ENCODE peak calls at places on chromosomes 13 and 19, in seven cellular contexts. N is brain microvascular endothelial cell, E is NT2/D1, W is pancreas, T is coronary artery, K is aorta, P is upper lobe of right lung. X is an unnamed sample.
A peak's percentile ranks its signal among the peaks of the same experiment; 100 is the strongest.

GRCh38 chr19:3358919-3359849 is 7.2 kb upstream of the NFIC start:
- DNase-seq in P (peak; percentile 89), N (no peak), E (no peak), W (peak; percentile 75), K (peak; percentile 88), T (peak; percentile 83), X (no peak)

GRCh38 chr19:991174-991931 is 7.2 kb downstream of the WDR18 start:
- DNase-seq in E (no peak), W (no peak), N (peak; percentile 22), P (no peak), T (no peak), K (no peak), X (no peak)

GRCh38 chr19:27955484-27955883 is 1257.5 kb downstream of the UQCRFS1 start:
- DNase-seq in N (no peak), K (no peak), W (no peak), P (no peak), T (no peak), E (no peak), X (no peak)

GRCh38 chr19:50639121-50640112 is at the start of gene SYT3:
- DNase-seq in E (no peak), T (no peak), W (peak; percentile 45), P (peak; percentile 79), N (peak; percentile 29), K (peak; percentile 82), X (no peak)

GRCh38 chr19:6387372-6387771 is 5.6 kb downstream of the GTF2F1 start:
- DNase-seq in P (no peak), N (no peak), T (no peak), K (no peak), E (no peak), W (no peak), X (no peak)

GRCh38 chr19:53881482-53882390 is at the start of gene PRKCG:
- DNase-seq in P (peak; percentile 74), K (peak; percentile 81), W (peak; percentile 41), E (no peak), N (no peak), T (no peak), X (no peak)

GRCh38 chr13:34931572-34931971 is 10.5 kb upstream of the NBEA start:
- DNase-seq in T (no peak), P (no peak), K (no peak), W (no peak), E (no peak), N (peak; percentile 31), X (no peak)

GRCh38 chr19:11175920-11176319 is 20.3 kb upstream of the SPC24 start:
- DNase-seq in K (no peak), E (no peak), W (no peak), P (no peak), T (no peak), N (no peak), X (no peak)

GRCh38 chr19:35107541-35107939 is 8.1 kb upstream of the FXYD3 start:
- DNase-seq in W (no peak), K (no peak), P (no peak), N (peak; percentile 22), T (no peak), E (no peak), X (no peak)

GRCh38 chr19:12202250-12202649 is 39.4 kb downstream of the ZNF136 start:
- DNase-seq in N (no peak), P (peak; percentile 66), W (peak; percentile 36), E (peak; percentile 43), K (no peak), T (no peak), X (no peak)

GRCh38 chr19:22335716-22336115 is 49.5 kb downstream of the ZNF729 start:
- DNase-seq in W (no peak), N (no peak), K (no peak), T (peak; percentile 38), P (no peak), E (no peak), X (no peak)

GRCh38 chr19:11699931-11700794 is 38.6 kb downstream of the ZNF823 start:
- DNase-seq in N (peak; percentile 37), E (no peak), P (no peak), W (no peak), T (no peak), K (no peak), X (peak; percentile 6)

GRCh38 chr13:37412271-37412683 is 186.3 kb downstream of the POSTN start:
- DNase-seq in P (no peak), N (no peak), W (no peak), K (no peak), E (no peak), T (no peak), X (no peak)

GRCh38 chr13:102658678-102659077 is 36.2 kb downstream of the METTL21C start:
- DNase-seq in P (peak; percentile 64), W (no peak), K (no peak), E (no peak), T (no peak), N (no peak), X (no peak)

GRCh38 chr13:34474469-34474868 is 467.6 kb upstream of the NBEA start:
- DNase-seq in T (no peak), K (no peak), E (no peak), P (no peak), N (no peak), W (no peak), X (no peak)

GRCh38 chr19:30682576-30683536 is 310.7 kb downstream of the ZNF536 start:
- DNase-seq in P (peak; percentile 77), T (no peak), K (peak; percentile 91), W (peak; percentile 63), E (peak; percentile 23), N (peak; percentile 73), X (no peak)

GRCh38 chr19:13020002-13020414 is 24.7 kb downstream of the NFIX start:
- DNase-seq in K (no peak), T (no peak), N (no peak), P (no peak), W (no peak), E (peak; percentile 71), X (no peak)

GRCh38 chr19:30227071-30227621 is 145.0 kb upstream of the ZNF536 start:
- DNase-seq in E (no peak), P (no peak), K (no peak), N (no peak), W (no peak), T (no peak), X (no peak)

DNA sequence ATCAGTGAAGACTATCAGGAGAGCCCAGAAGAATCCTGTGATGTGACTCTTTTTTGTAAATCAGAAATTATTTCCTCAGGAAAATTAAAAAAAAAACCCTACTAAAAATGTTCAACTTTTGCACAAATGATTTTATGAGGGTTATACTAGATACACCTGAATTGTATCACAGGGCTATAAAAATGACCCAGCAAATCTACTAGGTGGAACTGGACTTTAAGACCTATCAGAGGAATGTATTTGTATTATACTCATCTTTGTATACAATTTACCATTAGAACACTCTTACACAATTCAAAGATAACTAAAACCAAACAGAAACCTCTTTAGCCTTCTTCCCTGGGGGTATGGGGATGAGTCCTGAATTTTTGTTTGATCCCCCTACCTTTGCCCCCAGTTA is 7.2 kb downstream of the FBXL3 start:
- DNase-seq in K (no peak), W (no peak), P (no peak), N (no peak), T (no peak), E (no peak), X (no peak)
- H3K4me3 ChIP-seq in K (no peak overlapping the region), W (no peak overlapping the region), P (no peak overlapping the region), N (no peak overlapping the region), T (peak overlapping the region; percentile 95), E (no peak overlapping the region), X (no peak overlapping the region)

GRCh38 chr19:9309974-9310446 is 372 bp upstream of the ZNF699 start:
- DNase-seq in W (peak; percentile 85), E (peak; percentile 94), K (peak; percentile 98), P (peak; percentile 94), N (peak; percentile 90), T (peak; percentile 94), X (peak; percentile 87)
- H3K4me3 ChIP-seq in W (peak overlapping the region; percentile 70), E (peak overlapping the region; percentile 83), K (peak overlapping the region; percentile 59), P (peak overlapping the region; percentile 85), N (peak overlapping the region; percentile 89), T (peak overlapping the region; percentile 79), X (peak overlapping the region; percentile 87)

GRCh38 chr13:27965740-27966640 is 3.1 kb downstream of the CDX2 start:
- DNase-seq in N (no peak), T (no peak), K (no peak), P (no peak), W (no peak), E (peak; percentile 66), X (no peak)

GRCh38 chr13:27967203-27967735 is 1.8 kb downstream of the CDX2 start:
- DNase-seq in T (no peak), N (no peak), E (no peak), W (no peak), P (no peak), K (no peak), X (no peak)

GRCh38 chr13:27965343-27965739 is 3.8 kb downstream of the CDX2 start:
- DNase-seq in T (no peak), E (no peak), P (no peak), N (no peak), W (no peak), K (no peak), X (no peak)

GRCh38 chr13:27967736-27968315 is 1.3 kb downstream of the CDX2 start:
- DNase-seq in W (no peak), K (no peak), T (no peak), N (no peak), E (no peak), P (no peak), X (no peak)

DNA sequence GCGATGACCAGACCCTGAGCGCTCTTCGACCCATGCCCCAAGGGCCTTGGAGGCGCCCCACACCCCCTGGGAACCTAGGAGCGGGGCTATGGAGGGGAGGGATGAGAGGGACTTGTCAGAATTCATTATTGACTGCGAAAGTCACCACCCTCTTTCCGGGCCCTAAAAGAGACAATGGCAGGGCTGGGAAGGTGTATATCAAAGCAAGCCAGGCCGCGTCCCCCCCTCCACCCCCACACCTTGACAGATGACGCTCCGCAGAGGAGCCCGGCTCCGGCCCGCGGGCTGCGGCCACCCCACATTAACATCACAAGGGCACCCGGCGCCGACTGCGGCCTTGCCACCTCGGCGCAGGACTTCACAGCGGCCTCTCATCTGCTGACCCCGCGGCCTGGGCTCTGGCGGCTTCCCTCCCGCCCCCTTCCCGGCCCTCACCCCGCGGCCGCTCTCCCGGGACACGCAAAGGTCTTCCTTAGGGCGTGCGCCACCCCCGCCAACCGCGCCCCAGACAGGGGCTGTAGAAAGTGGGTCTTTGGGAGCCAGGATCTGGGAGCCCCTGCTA is 2.4 kb downstream of the CDX2 start:
- DNase-seq in K (no peak), N (no peak), P (no peak), E (no peak), W (no peak), T (no peak), X (no peak)
- H3K4me3 ChIP-seq in K (no peak overlapping the region), N (no peak overlapping the region), P (no peak overlapping the region), E (no peak overlapping the region), W (peak overlapping the region; percentile 52), T (peak overlapping the region; percentile 21), X (no peak overlapping the region)

GRCh38 chr13:98143601-98144500 is 957 bp downstream of the FARP1 start:
- DNase-seq in E (no peak), T (no peak), N (no peak), W (peak; percentile 25), K (peak; percentile 78), P (peak; percentile 74), X (no peak)

GRCh38 chr13:98142427-98143156 is at the start of gene FARP1:
- DNase-seq in N (no peak), W (peak; percentile 81), T (peak; percentile 82), P (peak; percentile 92), E (no peak), K (peak; percentile 89), X (no peak)

GRCh38 chr13:98141938-98142426 is 912 bp upstream of the FARP1 start:
- DNase-seq in T (peak; percentile 73), P (no peak), W (peak; percentile 44), E (no peak), K (no peak), N (no peak), X (no peak)

GRCh38 chr13:98144501-98145350 is 1.8 kb downstream of the FARP1 start:
- DNase-seq in E (no peak), N (no peak), P (no peak), W (no peak), T (no peak), K (no peak), X (no peak)

GRCh38 chr13:98143157-98143553 is 261 bp downstream of the FARP1 start:
- DNase-seq in T (no peak), E (no peak), W (peak; percentile 64), K (peak; percentile 87), N (no peak), P (peak; percentile 85), X (no peak)
- H3K4me3 ChIP-seq in T (peak overlapping the region; percentile 96), E (peak overlapping the region; percentile 57), W (peak overlapping the region; percentile 79), K (peak overlapping the region; percentile 95), N (peak overlapping the region; percentile 66), P (peak overlapping the region; percentile 61), X (peak overlapping the region; percentile 96)